ENCODE peak calls at places on chromosomes 3 and 15, in seven cellular contexts. K is endothelial cell; J is NCI-H1105; C is NAMALWA; T is activated CD8-positive, alpha-beta memory T cell treated with anti-CD3 and anti-CD28 coated beads for 24 hours; O is GM10248; X is foreskin fibroblast. N is an unnamed sample.
A peak's percentile ranks its signal among the peaks of the same experiment; 100 is the strongest.

GRCh38 chr3:183061431-183062172 is 37.7 kb downstream of the MCCC1 start:
- DNase-seq in X (no peak), J (no peak), C (no peak), O (no peak), T (no peak), K (no peak), N (no peak)

GRCh38 chr3:127043041-127043641 is 60.2 kb downstream of the PLXNA1 start:
- DNase-seq in J (no peak), O (no peak), C (no peak), X (no peak), K (no peak), T (no peak), N (no peak)

GRCh38 chr3:98733778-98734281 is 29.3 kb upstream of the ST3GAL6 start:
- DNase-seq in O (peak; percentile 61), K (no peak), J (no peak), X (no peak), C (no peak), T (no peak), N (no peak)

GRCh38 chr3:79369306-79369705 is 398.5 kb downstream of the ROBO1 start:
- DNase-seq in C (no peak), O (no peak), J (no peak), X (peak; percentile 13), K (no peak), T (no peak), N (no peak)

GRCh38 chr3:178120367-178120766 is 415.9 kb upstream of the KCNMB2 start:
- DNase-seq in K (no peak), X (no peak), O (no peak), J (no peak), T (no peak), C (no peak), N (no peak)

GRCh38 chr3:125057186-125057850 is 1.5 kb upstream of the HEG1 start:
- DNase-seq in C (no peak), O (no peak), X (peak; percentile 76), T (no peak), J (no peak), K (no peak), N (no peak)

GRCh38 chr3:187750041-187750512 is 4.8 kb upstream of the BCL6 start:
- DNase-seq in C (peak; percentile 79), K (peak; percentile 37), J (peak; percentile 91), T (no peak), O (no peak), X (no peak), N (no peak)

GRCh38 chr3:78605178-78605577 is 1162.6 kb downstream of the ROBO1 start:
- DNase-seq in J (no peak), C (no peak), O (no peak), T (no peak), X (no peak), K (no peak), N (no peak)

GRCh38 chr3:133742351-133743091 is 3.7 kb upstream of the TF start:
- DNase-seq in T (no peak), C (no peak), O (no peak), J (no peak), K (no peak), X (peak; percentile 18), N (no peak)

GRCh38 chr3:43583481-43583880 is 38.3 kb downstream of the ANO10 start:
- DNase-seq in K (no peak), J (no peak), C (peak; percentile 10), X (no peak), T (no peak), O (no peak), N (no peak)

GRCh38 chr3:11379238-11379823 is 107.1 kb downstream of the ATG7 start:
- DNase-seq in J (no peak), K (peak; percentile 32), O (peak; percentile 26), X (peak; percentile 43), C (peak; percentile 66), T (no peak), N (no peak)

GRCh38 chr15:75573643-75574384 is 5.3 kb downstream of the PTPN9 start:
- DNase-seq in C (no peak), O (no peak), X (no peak), T (no peak), J (no peak), K (no peak), N (no peak)

GRCh38 chr3:146037697-146038096 is 123.3 kb downstream of the PLOD2 start:
- DNase-seq in K (no peak), J (no peak), C (no peak), O (no peak), X (peak; percentile 25), T (no peak), N (no peak)

GRCh38 chr3:172034786-172035685 is 4.3 kb upstream of the FNDC3B start:
- DNase-seq in O (peak; percentile 31), C (peak; percentile 78), J (no peak), T (peak; percentile 59), K (peak; percentile 31), X (no peak), N (peak; percentile 8)

GRCh38 chr15:52567886-52568568 is 803 bp downstream of the ARPP19 start:
- DNase-seq in X (no peak), O (no peak), J (no peak), K (no peak), T (no peak), C (peak; percentile 49), N (peak; percentile 24)

N was measured in effector CD4-positive, alpha-beta T cell.